ENCODE peak calls at places on chromosomes 5 and 9, in eight cellular contexts. S is MM.1S, M is IMR-90, J is adrenal gland, U is stomach, B is RWPE1, G is kidney, V is GM23338. H is an unnamed sample.

GRCh38 chr9:105441761-105442160 is 6.1 kb upstream of the FSD1L start:
- DNase-seq in J (peak), V (no peak), S (no peak), G (no peak), M (no peak), U (no peak), B (no peak), H (no peak)

GRCh38 chr5:69001605-69002004 is 92.2 kb upstream of the SLC30A5 start:
- DNase-seq in S (no peak), V (no peak), U (no peak), J (no peak), B (no peak), G (no peak), M (no peak), H (no peak)

GRCh38 chr5:149358294-149358651 is 427 bp downstream of the PCYOX1L start:
- DNase-seq in U (peak), G (peak), M (no peak), S (peak), V (peak), J (peak), B (no peak), H (peak)

GRCh38 chr9:130570200-130570599 is 9.2 kb upstream of the FUBP3 start:
- DNase-seq in S (no peak), V (no peak), B (peak), M (peak), U (no peak), J (peak), G (no peak), H (no peak)

GRCh38 chr9:35811364-35812024 is 568 bp downstream of the SPAG8 start:
- DNase-seq in S (no peak), U (peak), G (no peak), J (peak), V (no peak), M (no peak), B (no peak), H (no peak)

GRCh38 chr5:27748847-27749246 is 710.5 kb upstream of the CDH9 start:
- DNase-seq in B (no peak), M (no peak), G (no peak), S (no peak), V (no peak), U (no peak), J (no peak), H (no peak)

GRCh38 chr5:117186751-117187150 is 612.1 kb upstream of the SEMA6A start:
- DNase-seq in J (no peak), V (no peak), B (no peak), S (no peak), U (no peak), G (no peak), M (no peak), H (no peak)

GRCh38 chr5:169150108-169150507 is 150.8 kb downstream of the SLIT3 start:
- DNase-seq in M (no peak), B (no peak), V (no peak), U (no peak), J (no peak), S (no peak), G (no peak), H (no peak)

GRCh38 chr5:77952811-77953210 is 176.7 kb upstream of the TBCA start:
- DNase-seq in J (no peak), V (no peak), G (no peak), U (no peak), B (no peak), S (no peak), M (peak), H (no peak)

GRCh38 chr5:159883522-159883950 is 32.7 kb upstream of the ADRA1B start:
- DNase-seq in G (no peak), M (peak), B (peak), J (no peak), S (no peak), U (no peak), V (no peak), H (no peak)

GRCh38 chr5:130141689-130142320 is 237.5 kb downstream of the CHSY3 start:
- DNase-seq in J (no peak), S (peak), V (peak), M (no peak), B (peak), U (no peak), G (no peak), H (peak)

GRCh38 chr9:2473691-2474090 is 147.9 kb upstream of the VLDLR start:
- DNase-seq in U (no peak), B (no peak), S (no peak), V (no peak), M (no peak), J (no peak), G (no peak), H (no peak)

GRCh38 chr9:9790216-9790872 is 822.5 kb downstream of the PTPRD start:
- DNase-seq in J (peak), B (peak), M (no peak), S (peak), V (peak), G (no peak), U (no peak), H (no peak)

GRCh38 chr9:9792144-9792857 is 820.5 kb downstream of the PTPRD start:
- DNase-seq in J (no peak), B (no peak), M (no peak), U (no peak), G (no peak), S (peak), V (no peak), H (no peak)

GRCh38 chr9:9791621-9792020 is 821.2 kb downstream of the PTPRD start:
- DNase-seq in G (no peak), J (no peak), V (peak), M (no peak), S (peak), U (no peak), B (no peak), H (no peak)
- TF ChIP-seq CTCF in G (peak), J (no peak), V (peak), M (no peak), S (peak), U (no peak), B (peak), H (peak)

GRCh38 chr5:7813007-7813406 is 37.9 kb downstream of the CFAP90 start:
- DNase-seq in G (no peak), U (no peak), B (no peak), S (no peak), J (no peak), M (no peak), V (no peak), H (no peak)
- H3K27ac ChIP-seq in G (no peak), U (no peak), B (no peak), S (no peak), J (no peak), M (no peak), V (no peak), H (no peak)

GRCh38 chr9:96350866-96351265 is 32.6 kb downstream of the SLC35D2 start:
- DNase-seq in V (no peak), J (no peak), B (no peak), G (no peak), M (no peak), S (no peak), U (no peak), H (no peak)

GRCh38 chr9:96342553-96343245 is 40.7 kb upstream of the HSD17B3 start:
- DNase-seq in S (no peak), B (no peak), U (no peak), V (no peak), G (no peak), M (no peak), J (no peak), H (no peak)

GRCh38 chr9:96344458-96345180 is 38.9 kb downstream of the SLC35D2 start:
- DNase-seq in J (peak), V (peak), U (no peak), G (no peak), B (peak), M (peak), S (no peak), H (no peak)

GRCh38 chr9:96345551-96345950 is 38.0 kb downstream of the SLC35D2 start:
- DNase-seq in S (no peak), B (no peak), U (no peak), G (no peak), V (no peak), M (no peak), J (no peak), H (no peak)

DNA sequence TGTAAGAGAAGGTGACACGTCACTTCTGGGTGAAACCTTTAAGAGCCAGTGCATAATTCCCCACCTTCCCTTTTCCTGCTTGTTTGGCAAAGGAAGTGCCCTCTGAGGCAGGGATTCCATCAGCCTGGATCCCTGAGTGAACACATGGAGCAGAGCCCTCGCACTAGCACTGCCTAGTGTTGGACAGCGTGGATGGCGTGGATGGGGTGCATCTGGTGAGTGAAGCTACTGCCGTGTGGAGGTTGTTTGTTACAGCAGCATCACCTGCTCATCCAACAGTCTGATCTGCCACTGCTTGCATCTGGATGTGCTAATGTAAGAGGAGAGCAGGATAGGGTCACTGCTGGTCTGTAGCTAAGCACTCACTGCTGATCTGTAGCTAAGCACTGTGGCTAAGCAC is 35.2 kb downstream of the SLC35D2 start:
- DNase-seq in B (no peak), V (no peak), M (no peak), J (no peak), G (no peak), U (no peak), S (no peak), H (no peak)
- TF ChIP-seq CTCF in B (no peak), V (no peak), M (no peak), J (no peak), G (no peak), U (no peak), S (no peak), H (no peak)

GRCh38 chr9:94553029-94553938 is 1.6 kb upstream of the PCAT7 start:
- DNase-seq in V (peak), S (no peak), U (peak), G (no peak), J (no peak), B (no peak), M (no peak), H (no peak)

GRCh38 chr9:94560237-94560636 is 5.4 kb downstream of the PCAT7 start:
- DNase-seq in J (no peak), G (no peak), S (no peak), V (no peak), M (no peak), B (no peak), U (no peak), H (no peak)

GRCh38 chr9:94554078-94554438 is 825 bp upstream of the PCAT7 start:
- DNase-seq in M (no peak), V (no peak), S (no peak), J (no peak), G (peak), U (no peak), B (no peak), H (no peak)

DNA sequence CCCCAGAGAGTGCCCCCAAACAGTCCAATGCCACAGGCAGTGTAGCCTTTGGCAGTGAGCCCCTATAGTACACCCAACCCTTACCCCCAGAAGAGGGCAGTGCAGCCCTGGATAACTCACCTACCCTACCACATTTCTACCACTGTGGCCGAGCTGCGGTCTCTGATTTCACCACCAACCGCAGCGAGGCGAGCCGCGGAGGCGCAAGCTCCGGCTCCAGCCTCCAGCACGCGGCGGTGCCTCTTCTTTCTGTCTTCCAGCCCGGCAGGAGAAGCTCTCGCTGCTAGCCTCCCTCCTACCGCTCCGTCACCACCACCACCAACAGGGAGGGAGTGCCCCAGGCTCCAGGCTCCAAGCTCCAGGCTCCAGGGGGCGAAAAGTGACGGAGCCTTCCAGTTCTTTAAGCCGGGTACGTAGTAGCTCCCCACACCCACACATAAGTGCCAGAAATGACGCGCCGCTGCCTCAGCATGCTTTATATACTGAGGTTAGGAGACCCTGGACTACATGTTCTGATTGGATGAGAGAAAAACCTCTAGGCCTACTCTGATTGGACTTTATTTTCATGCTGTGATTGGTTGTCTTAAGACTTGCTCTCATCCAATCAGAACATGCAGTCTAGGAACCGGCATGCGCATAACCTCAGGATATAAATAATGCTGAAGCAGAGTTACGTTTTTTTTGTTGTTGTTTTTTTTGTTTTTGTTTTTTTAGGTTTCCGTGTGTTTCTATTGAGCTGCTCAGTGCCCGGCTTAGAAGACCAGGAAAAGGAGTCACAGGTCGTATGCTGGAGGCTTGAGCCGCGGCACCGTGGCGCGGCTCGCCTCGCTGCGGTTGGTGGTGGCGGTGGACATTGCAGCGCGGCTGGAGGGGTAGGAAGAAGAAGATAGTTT is at the start of gene PCAT7:
- DNase-seq in M (no peak), U (peak), G (no peak), V (peak), S (peak), J (peak), B (peak), H (peak)
- H3K27ac ChIP-seq in M (no peak), U (peak), G (no peak), V (peak), S (no peak), J (no peak), B (peak), H (no peak)

GRCh38 chr5:177301503-177302165 is 1.9 kb downstream of the RAB24 start:
- DNase-seq in U (peak), J (peak), S (peak), M (no peak), V (no peak), G (peak), B (peak), H (no peak)

GRCh38 chr5:177304392-177305119 is 957 bp downstream of the PRELID1 start:
- DNase-seq in J (no peak), B (no peak), S (peak), G (no peak), V (no peak), M (peak), U (no peak), H (no peak)

GRCh38 chr5:177303925-177304391 is 359 bp downstream of the PRELID1 start:
- DNase-seq in M (no peak), S (peak), U (no peak), J (no peak), V (no peak), B (no peak), G (no peak), H (no peak)

GRCh38 chr5:177302354-177303110 is 987 bp downstream of the RAB24 start:
- DNase-seq in V (peak), U (no peak), G (no peak), M (peak), J (no peak), S (peak), B (no peak), H (no peak)

GRCh38 chr5:177303121-177303924 is at the start of the genes PRELID1 and RAB24:
- DNase-seq in B (peak), U (peak), S (peak), J (peak), V (peak), G (peak), M (peak), H (peak)
- TF ChIP-seq CTCF in B (peak), U (no peak), S (peak), J (no peak), V (no peak), G (peak), M (peak), H (peak)